ENCODE peak calls at places on chromosomes 12 and 14, in five cellular contexts. R is IMR-90, P is GM23248, T is fibroblast of lung, S is H9. W is an unnamed sample. For H3K4me1 and H3K27me3, the result is how much of the 10 kb centered on the place peaks cover.

GRCh38 chr14:37992489-37992888 is 215.2 kb upstream of the SSTR1 start:
- DNase-seq in R (no peak), P (no peak), S (no peak), T (no peak), W (no peak)

GRCh38 chr12:45284096-45284901 is 68.4 kb downstream of the ANO6 start:
- DNase-seq in R (peak), T (peak), P (peak), S (peak), W (peak)

GRCh38 chr12:80188566-80188965 is 89.2 kb downstream of the OTOGL start:
- DNase-seq in R (peak), T (peak), P (no peak), S (no peak), W (no peak)

GRCh38 chr12:126424696-126425095 is 1359.5 kb downstream of the AACS start:
- DNase-seq in T (peak), S (no peak), P (no peak), R (no peak), W (no peak)

GRCh38 chr12:92553389-92553788 is 149.4 kb upstream of the PLEKHG7 start:
- DNase-seq in P (no peak), T (no peak), R (no peak), S (no peak), W (no peak)

GRCh38 chr14:100589071-100589759 is 2.0 kb upstream of the BEGAIN start:
- DNase-seq in P (no peak), S (no peak), R (no peak), T (no peak), W (no peak)

GRCh38 chr12:11555743-11556625 is 93.5 kb upstream of the ETV6 start:
- DNase-seq in R (no peak), P (peak), T (peak), S (no peak), W (no peak)

GRCh38 chr12:49609059-49609874 is 3.8 kb upstream of the FAM186B start:
- DNase-seq in S (no peak), R (no peak), T (no peak), P (no peak), W (no peak)

GRCh38 chr14:60722836-60723217 is 1.3 kb downstream of the SIX4 start:
- DNase-seq in S (peak), P (peak), R (peak), T (peak), W (peak)

GRCh38 chr12:108572166-108572790 is 9.9 kb downstream of the ISCU start:
- DNase-seq in T (peak), S (no peak), P (no peak), R (no peak), W (no peak)
- H3K4me1 ChIP-seq in T (under half), S (under half), P (under half), R (under half), W (under half)

GRCh38 chr12:82659343-82660207 is 27.1 kb upstream of the TMTC2 start:
- DNase-seq in S (no peak), P (no peak), T (no peak), R (no peak), W (no peak)
- H3K9ac ChIP-seq in S (no peak), P (no peak), T (no peak), R (no peak), W (no peak)

GRCh38 chr14:102292446-102292845 is 12.5 kb downstream of the MOK start:
- DNase-seq in R (no peak), S (no peak), P (no peak), T (no peak), W (no peak)

GRCh38 chr14:102297436-102298170 is 7.4 kb downstream of the MOK start:
- DNase-seq in S (no peak), R (no peak), T (no peak), P (no peak), W (no peak)

GRCh38 chr14:102295301-102295700 is 9.7 kb downstream of the MOK start:
- DNase-seq in T (peak), P (peak), R (peak), S (no peak), W (peak)

GRCh38 chr14:102288139-102288538 is 16.8 kb downstream of the MOK start:
- DNase-seq in S (no peak), P (no peak), R (no peak), T (no peak), W (no peak)

DNA sequence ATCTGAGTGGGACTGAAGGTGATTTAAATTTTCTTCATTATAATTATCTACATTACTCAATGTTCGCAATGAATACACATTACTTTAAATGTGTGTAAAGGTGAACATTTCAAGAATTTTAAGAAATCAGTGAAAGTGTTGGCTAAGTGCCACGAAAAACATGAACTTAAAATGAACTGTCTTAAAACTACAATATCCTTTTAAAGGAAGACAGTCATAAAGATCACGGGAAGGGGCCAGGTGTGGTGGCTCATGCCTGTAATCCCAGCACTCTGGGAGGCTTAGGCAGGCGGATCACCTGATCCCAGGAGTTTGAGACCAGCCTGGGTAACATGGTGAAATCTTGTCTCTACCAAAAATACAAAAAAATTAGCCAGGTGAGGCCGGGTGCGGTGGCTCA is 11.2 kb downstream of the MOK start:
- DNase-seq in S (no peak), P (peak), T (peak), R (peak), W (peak)
- H3K27me3 ChIP-seq in S (under half), P (under half), T (under half), R (under half), W (under half)

GRCh38 chr12:109870648-109871047 is 9.7 kb downstream of the GLTP start:
- DNase-seq in S (no peak), P (peak), T (peak), R (peak), W (peak)

GRCh38 chr12:109864916-109865315 is 15.4 kb downstream of the GLTP start:
- DNase-seq in S (no peak), P (no peak), R (no peak), T (no peak), W (no peak)

GRCh38 chr12:109863961-109864712 is 16.2 kb downstream of the GLTP start:
- DNase-seq in R (peak), T (peak), P (peak), S (no peak), W (peak)

GRCh38 chr12:109871678-109872314 is 8.5 kb downstream of the GLTP start:
- DNase-seq in P (peak), T (peak), S (no peak), R (peak), W (no peak)

DNA sequence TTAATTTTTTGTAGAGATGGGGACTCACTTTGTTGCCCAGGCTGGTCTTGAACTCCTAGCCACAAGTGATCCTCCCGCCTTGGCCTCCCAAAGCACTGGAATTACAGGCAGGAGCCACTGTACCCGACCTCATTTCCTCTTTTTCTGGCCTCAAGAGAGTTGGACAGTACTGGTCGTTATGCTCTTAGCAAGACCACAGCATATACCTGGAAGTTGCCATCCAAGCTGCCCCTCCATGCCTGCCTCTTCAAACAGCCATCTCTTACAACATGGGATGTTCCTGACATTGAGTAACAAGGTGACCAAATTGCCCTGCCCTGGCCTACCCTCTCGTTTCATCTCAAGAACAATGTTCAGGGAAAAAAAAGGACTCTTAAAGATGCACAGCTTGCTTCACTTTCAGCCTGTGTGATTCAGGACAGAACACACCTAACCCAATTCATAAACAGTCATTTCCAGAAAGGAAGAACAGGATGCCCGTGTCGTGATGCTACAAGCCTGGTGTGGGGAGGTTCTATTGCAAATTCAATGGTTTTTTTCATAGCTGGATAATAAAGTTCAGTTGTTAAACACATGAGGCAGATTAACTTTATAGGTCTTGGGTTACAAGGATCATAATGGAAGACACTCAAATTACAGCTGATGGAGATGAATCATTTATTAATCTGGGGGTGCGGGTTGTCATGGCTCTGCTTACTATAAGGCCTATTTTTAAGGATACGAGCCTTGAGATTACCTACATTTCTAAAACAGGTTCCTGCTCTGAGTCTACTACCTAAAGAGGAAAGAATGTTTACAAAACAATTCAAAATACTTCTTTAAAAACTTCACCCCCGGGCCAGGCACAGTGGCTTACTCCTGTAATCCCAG is 11.9 kb downstream of the GLTP start:
- DNase-seq in S (no peak), R (no peak), T (no peak), P (no peak), W (no peak)
- H3K4me1 ChIP-seq in S (under half), R (under half), T (under half), P (under half), W (under half)

GRCh38 chr14:92962031-92962830 is 39.3 kb downstream of the CHGA start:
- DNase-seq in P (no peak), T (no peak), R (no peak), S (no peak), W (no peak)
- H3K9ac ChIP-seq in P (no peak), T (no peak), R (no peak), S (no peak), W (no peak)

DNA sequence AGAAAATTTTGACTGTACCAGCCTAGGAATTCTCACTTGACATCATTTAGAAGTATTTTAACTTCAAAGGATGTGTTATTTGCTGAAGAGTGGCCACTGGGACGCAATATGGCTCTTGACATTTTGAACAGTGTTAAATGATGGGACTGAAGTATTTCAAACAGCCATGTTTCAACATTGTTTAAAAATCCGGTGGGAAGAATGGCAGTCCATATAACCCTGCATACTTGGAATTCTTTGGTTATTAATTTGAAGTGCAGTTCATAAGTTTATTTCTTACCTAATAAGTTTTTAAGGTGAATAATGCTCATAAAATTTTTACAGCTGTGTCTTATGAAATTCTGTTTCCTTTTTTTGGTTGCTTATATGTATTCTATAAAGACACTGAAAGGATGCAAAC is 8.3 kb downstream of the TMTC2 start:
- DNase-seq in T (peak), R (peak), P (peak), S (no peak), W (peak)
- H3K27me3 ChIP-seq in T (under half), R (under half), P (under half), S (under half), W (under half)

GRCh38 chr14:71536015-71536535 is 396.2 kb upstream of the RGS6 start:
- DNase-seq in T (no peak), P (no peak), S (no peak), R (peak), W (no peak)
- H3K4me1 ChIP-seq in T (under half), P (under half), S (under half), R (under half), W (under half)

GRCh38 chr12:106113446-106114083 is 25.2 kb downstream of the NUAK1 start:
- DNase-seq in S (no peak), T (peak), R (no peak), P (peak), W (peak)
- H3K9ac ChIP-seq in S (no peak), T (no peak), R (no peak), P (peak), W (peak)

GRCh38 chr14:94770815-94771190 is 890 bp upstream of the GSC start:
- DNase-seq in R (no peak), T (no peak), P (no peak), S (no peak), W (no peak)
- H3K27me3 ChIP-seq in R (half or more), T (half or more), P (under half), S (half or more), W (under half)

GRCh38 chr14:103542545-103543088 is 13.6 kb downstream of the TRMT61A start:
- DNase-seq in R (no peak), P (peak), T (no peak), S (peak), W (peak)
- H3K4me1 ChIP-seq in R (under half), P (under half), T (under half), S (under half), W (half or more)